ENCODE peak calls at places on chromosomes 12 and 14, in five cellular contexts. A is midbrain; I is stimulated activated CD4-positive, alpha-beta T cell treated with anti-CD3 and anti-CD28 coated beads, Interleukin-1b, Interleukin-23, amount 100 ng/mL, for 24 hours; Y is central memory CD4-positive, alpha-beta T cell; J is NCI-H1092. K is an unnamed sample.

GRCh38 chr14:24215495-24216344 is at the start of gene MDP1:
- DNase-seq in I (peak; percentile 52), J (peak; percentile 92), Y (peak; percentile 87), A (peak; percentile 89), K (peak; percentile 81)

GRCh38 chr12:102172436-102172835 is 25.2 kb downstream of the PMCH start:
- DNase-seq in I (no peak), A (no peak), Y (no peak), J (no peak), K (no peak)

GRCh38 chr12:78236264-78236663 is 405.6 kb downstream of the NAV3 start:
- DNase-seq in I (no peak), J (no peak), A (no peak), Y (no peak), K (no peak)

GRCh38 chr14:61454545-61454944 is 133.2 kb downstream of the PRKCH start:
- DNase-seq in Y (no peak), A (no peak), I (no peak), J (no peak), K (no peak)

GRCh38 chr12:66776974-66777373 is 98.1 kb upstream of the GRIP1 start:
- DNase-seq in J (no peak), Y (no peak), A (no peak), I (no peak), K (peak; percentile 50)

GRCh38 chr12:6996040-6996441 is 22.2 kb downstream of the LPCAT3 start:
- DNase-seq in A (no peak), J (no peak), I (no peak), Y (no peak), K (no peak)

GRCh38 chr14:39562175-39562574 is 129.9 kb upstream of the FBXO33 start:
- DNase-seq in A (no peak), Y (no peak), J (no peak), I (no peak), K (no peak)

GRCh38 chr12:53053223-53054111 is 3.6 kb downstream of the TNS2 start:
- DNase-seq in Y (peak; percentile 50), J (no peak), I (peak; percentile 26), A (peak; percentile 66), K (peak; percentile 45)

GRCh38 chr12:219891-220352 is 6.0 kb upstream of the SLC6A12 start:
- DNase-seq in I (peak; percentile 5), J (peak; percentile 74), A (peak; percentile 47), Y (no peak), K (peak; percentile 39)

GRCh38 chr12:85688837-85689236 is 147.4 kb downstream of the RASSF9 start:
- DNase-seq in I (no peak), Y (no peak), J (no peak), A (no peak), K (no peak)

GRCh38 chr12:132602578-132603239 is 7.7 kb downstream of the LRCOL1 start:
- DNase-seq in J (no peak), A (no peak), I (no peak), Y (no peak), K (no peak)

GRCh38 chr12:56687225-56688128 is 607 bp downstream of the PTGES3 start:
- DNase-seq in J (no peak), A (peak; percentile 42), I (peak; percentile 28), Y (peak; percentile 69), K (peak; percentile 58)

GRCh38 chr12:114406326-114407033 is 536 bp upstream of the TBX5 start:
- DNase-seq in A (no peak), J (no peak), I (no peak), Y (no peak), K (no peak)

GRCh38 chr14:22668417-22668816 is 24.3 kb upstream of the OR6J1 start:
- DNase-seq in A (no peak), Y (no peak), I (no peak), J (no peak), K (no peak)

GRCh38 chr14:91519239-91520036 is 9.3 kb upstream of the PPP4R3A start:
- DNase-seq in A (no peak), J (no peak), Y (no peak), I (no peak), K (no peak)

GRCh38 chr14:75433631-75434556 is 6.1 kb downstream of the JDP2 start:
- DNase-seq in A (no peak), I (no peak), Y (no peak), J (no peak), K (no peak)

GRCh38 chr14:79278798-79279644 is 932.3 kb downstream of the DIO2 start:
- DNase-seq in A (peak; percentile 66), I (no peak), Y (no peak), J (peak; percentile 89), K (no peak)

GRCh38 chr12:102169922-102170698 is 27.5 kb downstream of the PMCH start:
- DNase-seq in J (no peak), Y (no peak), A (peak; percentile 5), I (no peak), K (peak; percentile 5)

GRCh38 chr12:89939468-89940215 is 231.0 kb upstream of the ATP2B1 start:
- DNase-seq in Y (no peak), A (no peak), J (no peak), I (no peak), K (no peak)

GRCh38 chr12:52493172-52493571 is at the start of gene KRT6A:
- DNase-seq in I (no peak), Y (no peak), J (no peak), A (no peak), K (no peak)

GRCh38 chr12:13141686-13142085 is 38.2 kb upstream of the GSG1 start:
- DNase-seq in A (no peak), I (no peak), J (no peak), Y (no peak), K (no peak)

GRCh38 chr12:90987520-90987919 is 17.3 kb downstream of the EPYC start:
- DNase-seq in I (no peak), J (no peak), A (no peak), Y (no peak), K (no peak)

GRCh38 chr12:111447571-111448265 is 42.0 kb downstream of the SH2B3 start:
- DNase-seq in J (no peak), A (no peak), I (no peak), Y (no peak), K (no peak)

GRCh38 chr14:89025581-89026236 is 201.3 kb downstream of the TTC8 start:
- DNase-seq in Y (no peak), A (no peak), I (no peak), J (no peak), K (no peak)

GRCh38 chr12:108371801-108372344 is 32.8 kb upstream of the CMKLR1 start:
- DNase-seq in Y (no peak), J (no peak), A (no peak), I (no peak), K (no peak)

GRCh38 chr12:131122631-131123030 is 168.9 kb downstream of the ADGRD1 start:
- DNase-seq in I (no peak), Y (no peak), A (no peak), J (no peak), K (no peak)

GRCh38 chr12:25364529-25365339 is 114.0 kb upstream of the KRAS start:
- DNase-seq in J (no peak), A (no peak), I (no peak), Y (no peak), K (peak; percentile 27)

GRCh38 chr12:109770104-109770860 is 56.7 kb downstream of the FAM222A start:
- DNase-seq in A (peak; percentile 74), I (no peak), J (no peak), Y (no peak), K (no peak)

GRCh38 chr12:75656650-75657049 is 145.2 kb upstream of the KRR1 start:
- DNase-seq in I (no peak), A (no peak), Y (no peak), J (no peak), K (no peak)

GRCh38 chr14:58193542-58193941 is 6.4 kb upstream of the ACTR10 start:
- DNase-seq in Y (no peak), A (no peak), I (no peak), J (no peak), K (no peak)

GRCh38 chr14:39426605-39427004 is 5.6 kb downstream of the FBXO33 start:
- DNase-seq in Y (peak; percentile 2), A (peak; percentile 15), I (no peak), J (peak; percentile 11), K (peak; percentile 22)

K was measured in naive thymus-derived CD4-positive, alpha-beta T cell.